ENCODE peak calls at places on chromosome X, in eight cellular contexts. Y is Caco-2, A is A549, H is ascending aorta, W is left lung, Q is stomach, V is esophagus squamous epithelium, N is right atrium auricular region. E is an unnamed sample.

GRCh38 chrX:85107407-85107806 is 103.7 kb downstream of the APOOL start:
- DNase-seq in Y (no peak), A (no peak), H (no peak), W (no peak), Q (no peak), V (no peak), N (no peak), E (no peak)

GRCh38 chrX:74514384-74514783 is 93.1 kb downstream of the SLC16A2 start:
- DNase-seq in Y (no peak), A (no peak), H (no peak), W (no peak), Q (no peak), V (no peak), N (peak; percentile 56), E (peak; percentile 77)

GRCh38 chrX:42437211-42437610 is 340.8 kb downstream of the PPP1R2C start:
- DNase-seq in Y (no peak), A (no peak), H (no peak), W (no peak), Q (no peak), V (no peak), N (no peak), E (no peak)

GRCh38 chrX:106802063-106802387 is 448 bp upstream of the TBC1D8B start:
- DNase-seq in Y (peak; percentile 29), A (peak; percentile 11), H (no peak), W (no peak), Q (no peak), V (no peak), N (no peak), E (no peak)

GRCh38 chrX:64151911-64152310 is 53.6 kb downstream of the AMER1 start:
- DNase-seq in Y (no peak), A (no peak), H (no peak), W (no peak), Q (no peak), V (no peak), N (no peak), E (no peak)

GRCh38 chrX:93242897-93243296 is 430.5 kb downstream of the NAP1L3 start:
- DNase-seq in Y (no peak), A (no peak), H (no peak), W (no peak), Q (no peak), V (no peak), N (no peak), E (no peak)

GRCh38 chrX:48918303-48918643 is 551 bp downstream of the PIM2 start:
- DNase-seq in Y (no peak), A (no peak), H (no peak), W (no peak), Q (no peak), V (peak; percentile 12), N (no peak), E (no peak)

GRCh38 chrX:119391279-119391678 is 7.9 kb upstream of the SLC25A43 start:
- DNase-seq in Y (no peak), A (peak; percentile 49), H (no peak), W (no peak), Q (peak; percentile 29), V (no peak), N (no peak), E (no peak)

GRCh38 chrX:11591712-11592351 is 73.9 kb downstream of the ARHGAP6 start:
- DNase-seq in Y (no peak), A (no peak), H (no peak), W (no peak), Q (no peak), V (no peak), N (no peak), E (no peak)

GRCh38 chrX:154093965-154094364 is 3.6 kb downstream of the MECP2 start:
- DNase-seq in Y (no peak), A (no peak), H (no peak), W (no peak), Q (no peak), V (no peak), N (no peak), E (no peak)

DNA sequence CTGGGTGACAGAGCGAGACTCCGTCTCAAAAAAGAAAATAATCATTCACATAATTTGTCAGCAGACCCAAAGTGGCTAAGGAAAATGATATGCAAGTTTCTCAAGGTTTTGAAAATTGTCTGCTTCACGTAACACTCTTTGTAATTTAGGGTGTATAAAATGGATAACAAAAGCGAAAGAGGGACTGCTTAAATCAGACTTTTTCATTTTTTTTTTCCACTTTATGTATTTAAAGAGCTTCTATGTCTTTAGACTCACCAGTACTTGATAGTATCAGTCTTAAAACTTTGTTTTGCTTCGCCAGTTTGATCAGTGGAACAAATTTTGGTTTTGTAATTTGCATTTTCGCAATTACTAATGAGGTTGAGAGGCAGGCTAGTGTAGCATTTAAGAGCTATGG is 34.6 kb downstream of the USP9X start:
- DNase-seq in Y (no peak), A (no peak), H (no peak), W (no peak), Q (no peak), V (no peak), N (no peak), E (no peak)
- H3K4me1 ChIP-seq in Y (no peaks in the 10 kb centered on the region), A (peaks cover 35% of the 10 kb centered on the region), H (no peaks in the 10 kb centered on the region), W (peaks cover 58% of the 10 kb centered on the region), Q (peaks cover 63% of the 10 kb centered on the region), V (no peaks in the 10 kb centered on the region), N (no peaks in the 10 kb centered on the region), E (no peaks in the 10 kb centered on the region)

GRCh38 chrX:19515615-19516105 is 352 bp upstream of the MAP3K15 start:
- DNase-seq in Y (no peak), A (peak; percentile 14), H (no peak), W (no peak), Q (no peak), V (no peak), N (no peak), E (no peak)
- H3K4me3 ChIP-seq in Y (peak overlapping the region; percentile 43), A (peak overlapping the region; percentile 60), H (peak overlapping the region; percentile 67), W (peak overlapping the region; percentile 36), Q (peak overlapping the region; percentile 37), V (peak overlapping the region; percentile 35), N (peak overlapping the region; percentile 45), E (no peak overlapping the region)

GRCh38 chrX:31807165-31807564 is 735.3 kb upstream of the FTHL17 start:
- DNase-seq in Y (no peak), A (no peak), H (no peak), W (no peak), Q (no peak), V (no peak), N (no peak), E (no peak)
- TF ChIP-seq CTCF in Y (no peak), A (no peak), H (no peak), W (no peak), Q (no peak), V (no peak), N (no peak), E (no peak)

GRCh38 chrX:16103625-16104024 is 19.7 kb upstream of the GRPR start:
- DNase-seq in Y (no peak), A (no peak), H (no peak), W (no peak), Q (no peak), V (no peak), N (no peak), E (no peak)

GRCh38 chrX:16100673-16101072 is 22.7 kb upstream of the GRPR start:
- DNase-seq in Y (no peak), A (no peak), H (no peak), W (no peak), Q (no peak), V (no peak), N (no peak), E (no peak)

GRCh38 chrX:16096131-16096530 is 27.2 kb upstream of the GRPR start:
- DNase-seq in Y (no peak), A (no peak), H (no peak), W (no peak), Q (no peak), V (no peak), N (no peak), E (no peak)

DNA sequence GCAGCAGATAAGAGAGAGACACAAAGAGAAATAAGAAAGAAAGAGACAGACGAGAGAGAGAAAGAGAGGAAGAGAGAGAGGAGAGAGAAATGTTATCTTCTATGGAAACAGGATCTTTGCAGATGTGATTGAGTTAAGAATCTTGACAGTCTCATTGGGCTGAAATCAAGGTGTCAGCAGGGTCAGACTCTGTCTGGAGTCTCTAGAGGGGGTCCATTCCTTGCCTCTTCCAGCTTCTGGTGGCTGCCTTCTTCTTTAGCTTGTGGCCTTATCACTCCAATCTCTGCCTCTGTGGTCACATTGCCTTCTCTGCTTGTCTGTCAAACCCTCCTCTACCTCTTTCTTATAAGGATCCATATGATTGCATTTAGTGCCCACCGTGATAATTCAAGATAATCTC is 21.8 kb upstream of the GRPR start:
- DNase-seq in Y (no peak), A (no peak), H (no peak), W (no peak), Q (no peak), V (no peak), N (no peak), E (no peak)
- H3K4me1 ChIP-seq in Y (no peaks in the 10 kb centered on the region), A (no peaks in the 10 kb centered on the region), H (no peaks in the 10 kb centered on the region), W (no peaks in the 10 kb centered on the region), Q (no peaks in the 10 kb centered on the region), V (no peaks in the 10 kb centered on the region), N (no peaks in the 10 kb centered on the region), E (no peaks in the 10 kb centered on the region)

GRCh38 chrX:108735680-108736508 is 469 bp downstream of the IRS4 start:
- DNase-seq in Y (no peak), A (no peak), H (no peak), W (peak; percentile 32), Q (no peak), V (no peak), N (no peak), E (peak; percentile 48)
- H3K4me3 ChIP-seq in Y (no peak overlapping the region), A (peak overlapping the region; percentile 47), H (peak overlapping the region; percentile 59), W (peak overlapping the region; percentile 25), Q (peak overlapping the region; percentile 44), V (peak overlapping the region; percentile 44), N (peak overlapping the region; percentile 45), E (no peak overlapping the region)

GRCh38 chrX:78116365-78116764 is 12.3 kb downstream of the PGK1 start:
- DNase-seq in Y (no peak), A (no peak), H (no peak), W (no peak), Q (no peak), V (no peak), N (no peak), E (no peak)

GRCh38 chrX:78124304-78124703 is 15.1 kb downstream of the TAF9B start:
- DNase-seq in Y (no peak), A (no peak), H (no peak), W (no peak), Q (no peak), V (no peak), N (no peak), E (no peak)

GRCh38 chrX:78123190-78123589 is 16.3 kb downstream of the TAF9B start:
- DNase-seq in Y (no peak), A (no peak), H (no peak), W (no peak), Q (no peak), V (no peak), N (no peak), E (no peak)

GRCh38 chrX:78118628-78119027 is 14.6 kb downstream of the PGK1 start:
- DNase-seq in Y (no peak), A (no peak), H (no peak), W (no peak), Q (no peak), V (no peak), N (no peak), E (no peak)

GRCh38 chrX:78119521-78120227 is 15.6 kb downstream of the PGK1 start:
- DNase-seq in Y (no peak), A (no peak), H (no peak), W (no peak), Q (no peak), V (no peak), N (no peak), E (no peak)
- TF ChIP-seq CTCF in Y (peak; percentile 32), A (peak; percentile 36), H (no peak), W (no peak), Q (no peak), V (peak; percentile 7), N (no peak), E (peak; percentile 37)

GRCh38 chrX:7115557-7115956 is 32.0 kb upstream of the STS start:
- DNase-seq in Y (no peak), A (no peak), H (no peak), W (no peak), Q (no peak), V (no peak), N (no peak), E (no peak)
- H3K4me1 ChIP-seq in Y (peaks cover 14% of the 10 kb centered on the region), A (peaks cover 11% of the 10 kb centered on the region), H (no peaks in the 10 kb centered on the region), W (peaks cover 5% of the 10 kb centered on the region), Q (peaks cover 49% of the 10 kb centered on the region), V (peaks cover 5% of the 10 kb centered on the region), N (no peaks in the 10 kb centered on the region), E (no peaks in the 10 kb centered on the region)

E was measured in right lobe of liver.